ENCODE peak calls at places on chromosome 5, in four cellular contexts. One of them, this sample, is unnamed.

GRCh38 chr5:154677921-154678320 is 77.3 kb upstream of the LARP1 start:
- DNase-seq in activated naive CD4-positive, alpha-beta T cell: no peak
- DNase-seq in AG10803: no peak
- DNase-seq in T47D: no peak
- DNase-seq in this sample: no peak

GRCh38 chr5:71658916-71659661 is 60.0 kb upstream of the CARTPT start:
- DNase-seq in activated naive CD4-positive, alpha-beta T cell: no peak
- DNase-seq in AG10803: peak; percentile 10
- DNase-seq in T47D: no peak
- DNase-seq in this sample: no peak

GRCh38 chr5:90386099-90386710 is 23.4 kb downstream of the CETN3 start:
- DNase-seq in activated naive CD4-positive, alpha-beta T cell: no peak
- DNase-seq in AG10803: peak; percentile 28
- DNase-seq in T47D: no peak
- DNase-seq in this sample: peak; percentile 15

GRCh38 chr5:149940941-149941644 is 3.5 kb downstream of the PDE6A start:
- DNase-seq in activated naive CD4-positive, alpha-beta T cell: no peak
- DNase-seq in AG10803: no peak
- DNase-seq in T47D: no peak
- DNase-seq in this sample: no peak

GRCh38 chr5:142000709-142001484 is 11.9 kb downstream of the GNPDA1 start:
- DNase-seq in activated naive CD4-positive, alpha-beta T cell: no peak
- DNase-seq in AG10803: no peak
- DNase-seq in T47D: no peak
- DNase-seq in this sample: peak; percentile 15

GRCh38 chr5:14296533-14297331 is 153.6 kb downstream of the TRIO start:
- DNase-seq in activated naive CD4-positive, alpha-beta T cell: no peak
- DNase-seq in AG10803: peak; percentile 31
- DNase-seq in T47D: no peak
- DNase-seq in this sample: no peak

GRCh38 chr5:106307265-106307664 is 1363.5 kb downstream of the EFNA5 start:
- DNase-seq in activated naive CD4-positive, alpha-beta T cell: no peak
- DNase-seq in AG10803: no peak
- DNase-seq in T47D: no peak
- DNase-seq in this sample: no peak

GRCh38 chr5:138000102-138000723 is 32.7 kb downstream of the FAM13B start:
- DNase-seq in activated naive CD4-positive, alpha-beta T cell: no peak
- DNase-seq in AG10803: peak; percentile 5
- DNase-seq in T47D: no peak
- DNase-seq in this sample: no peak

GRCh38 chr5:167592114-167592513 is 699.3 kb upstream of the WWC1 start:
- DNase-seq in activated naive CD4-positive, alpha-beta T cell: no peak
- DNase-seq in AG10803: no peak
- DNase-seq in T47D: no peak
- DNase-seq in this sample: no peak

GRCh38 chr5:25427233-25427632 is 782.5 kb upstream of the CDH10 start:
- DNase-seq in activated naive CD4-positive, alpha-beta T cell: no peak
- DNase-seq in AG10803: no peak
- DNase-seq in T47D: no peak
- DNase-seq in this sample: no peak

GRCh38 chr5:20105915-20106314 is 117.9 kb upstream of the CDH18 start:
- DNase-seq in activated naive CD4-positive, alpha-beta T cell: no peak
- DNase-seq in AG10803: no peak
- DNase-seq in T47D: peak; percentile 1
- DNase-seq in this sample: no peak

GRCh38 chr5:157801-158200 is 33.5 kb upstream of the LRRC14B start:
- DNase-seq in activated naive CD4-positive, alpha-beta T cell: no peak
- DNase-seq in AG10803: no peak
- DNase-seq in T47D: no peak
- DNase-seq in this sample: no peak

GRCh38 chr5:111598996-111599395 is 86.7 kb upstream of the STARD4 start:
- DNase-seq in activated naive CD4-positive, alpha-beta T cell: no peak
- DNase-seq in AG10803: no peak
- DNase-seq in T47D: no peak
- DNase-seq in this sample: no peak

GRCh38 chr5:170479484-170479883 is 24.3 kb upstream of the KCNIP1 start:
- DNase-seq in activated naive CD4-positive, alpha-beta T cell: no peak
- DNase-seq in AG10803: peak; percentile 6
- DNase-seq in T47D: no peak
- DNase-seq in this sample: no peak

GRCh38 chr5:66246621-66247020 is 102.5 kb downstream of the SREK1 start:
- DNase-seq in activated naive CD4-positive, alpha-beta T cell: no peak
- DNase-seq in AG10803: peak; percentile 62
- DNase-seq in T47D: no peak
- DNase-seq in this sample: no peak

GRCh38 chr5:116766470-116766947 is 191.9 kb upstream of the SEMA6A start:
- DNase-seq in activated naive CD4-positive, alpha-beta T cell: no peak
- DNase-seq in AG10803: no peak
- DNase-seq in T47D: no peak
- DNase-seq in this sample: no peak

GRCh38 chr5:150163547-150164059 is 3.0 kb upstream of the CDX1 start:
- DNase-seq in activated naive CD4-positive, alpha-beta T cell: no peak
- DNase-seq in AG10803: no peak
- DNase-seq in T47D: no peak
- DNase-seq in this sample: peak; percentile 67

GRCh38 chr5:135569755-135570452 is 8.9 kb downstream of the CXCL14 start:
- DNase-seq in activated naive CD4-positive, alpha-beta T cell: no peak
- DNase-seq in AG10803: peak; percentile 45
- DNase-seq in T47D: no peak
- DNase-seq in this sample: peak; percentile 80

GRCh38 chr5:150503386-150503785 is 4.5 kb upstream of the NDST1 start:
- DNase-seq in activated naive CD4-positive, alpha-beta T cell: no peak
- DNase-seq in AG10803: no peak
- DNase-seq in T47D: no peak
- DNase-seq in this sample: no peak